ENCODE peak calls at places on chromosome 22, in five cellular contexts. Z is astrocyte of the cerebellum, Y is GM12865, P is HL-60, T is fibroblast of pulmonary artery. J is an unnamed sample.

GRCh38 chr22:44454113-44454769 is 43.8 kb downstream of the RTL6 start:
- DNase-seq in Z (no peak), Y (peak), P (no peak), T (no peak), J (no peak)

GRCh38 chr22:31271485-31271884 is 20.8 kb downstream of the PIK3IP1 start:
- DNase-seq in Z (no peak), Y (no peak), P (no peak), T (no peak), J (no peak)

GRCh38 chr22:17764036-17764435 is 10.2 kb downstream of the BID start:
- DNase-seq in Z (no peak), Y (no peak), P (no peak), T (no peak), J (no peak)

GRCh38 chr22:23245045-23245798 is 64.9 kb downstream of the BCR start:
- DNase-seq in Z (peak), Y (no peak), P (no peak), T (no peak), J (peak)

GRCh38 chr22:45008853-45009751 is 703 bp downstream of the PHF21B start:
- DNase-seq in Z (no peak), Y (no peak), P (no peak), T (no peak), J (no peak)

GRCh38 chr22:28899199-28899853 is 16.0 kb downstream of the ZNRF3 start:
- DNase-seq in Z (no peak), Y (peak), P (peak), T (no peak), J (no peak)

GRCh38 chr22:19303785-19304184 is 12.3 kb upstream of the CLTCL1 start:
- DNase-seq in Z (no peak), Y (no peak), P (no peak), T (no peak), J (no peak)

GRCh38 chr22:35597692-35598395 is 19.3 kb downstream of the MB start:
- DNase-seq in Z (no peak), Y (no peak), P (no peak), T (no peak), J (no peak)

GRCh38 chr22:44721206-44721605 is 19.2 kb downstream of the PRR5 start:
- DNase-seq in Z (no peak), Y (no peak), P (no peak), T (no peak), J (no peak)

GRCh38 chr22:31680764-31681624 is 19.0 kb upstream of the PISD start:
- DNase-seq in Z (peak), Y (no peak), P (peak), T (peak), J (peak)

GRCh38 chr22:30079952-30080533 is at the start of gene HORMAD2:
- DNase-seq in Z (peak), Y (peak), P (no peak), T (peak), J (no peak)

GRCh38 chr22:37686002-37686982 is at the start of gene NOL12:
- DNase-seq in Z (peak), Y (peak), P (peak), T (peak), J (peak)
- H3K4me3 ChIP-seq in Z (peak), Y (peak), P (peak), T (peak), J (peak)

DNA sequence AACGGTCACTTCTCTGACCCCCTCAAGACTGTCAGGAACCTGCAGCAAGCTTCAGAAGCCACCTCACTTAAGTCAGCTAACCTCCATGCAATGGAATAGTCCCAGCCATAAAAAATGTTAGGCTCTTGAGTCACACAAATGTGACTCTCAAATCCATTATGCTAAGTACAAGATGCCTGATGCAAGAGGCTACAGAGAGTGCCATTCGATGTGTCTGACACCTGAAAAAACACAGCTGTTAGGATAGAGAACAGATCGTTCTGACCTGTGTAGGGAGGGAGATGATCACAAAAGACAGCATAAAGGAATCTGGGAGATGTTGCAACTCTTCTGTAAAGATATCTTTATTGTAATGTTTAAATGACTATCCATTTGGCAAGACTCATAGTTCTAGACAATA is 712.4 kb downstream of the TBC1D22A start:
- DNase-seq in Z (no peak), Y (no peak), P (no peak), T (peak), J (no peak)
- H3K4me3 ChIP-seq in Z (no peak), Y (no peak), P (no peak), T (no peak), J (no peak)

GRCh38 chr22:26785942-26786341 is 128.6 kb downstream of the MIAT start:
- DNase-seq in Z (no peak), Y (peak), P (no peak), T (no peak), J (no peak)
- H3K4me3 ChIP-seq in Z (no peak), Y (no peak), P (no peak), T (no peak), J (no peak)

DNA sequence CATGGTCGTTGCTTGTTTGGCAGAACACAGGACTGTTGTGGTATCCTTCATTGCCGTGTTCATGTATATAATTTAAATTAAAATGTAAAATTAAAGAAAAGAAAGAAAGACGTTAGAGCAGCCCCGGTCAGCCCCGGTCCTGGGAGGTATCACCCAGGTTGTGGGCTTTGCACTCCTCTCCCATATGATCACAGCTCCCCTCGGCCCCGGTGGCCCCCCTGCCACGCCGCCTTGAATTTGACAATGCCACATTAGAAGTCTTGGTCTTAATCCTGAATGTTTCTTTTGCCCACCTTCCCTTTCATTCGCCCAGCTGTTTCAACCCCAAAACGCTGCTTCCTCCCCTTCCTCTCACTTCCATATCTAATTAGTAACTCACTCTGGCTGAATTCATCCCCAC is 11.4 kb downstream of the APOBEC3A start:
- DNase-seq in Z (no peak), Y (no peak), P (no peak), T (no peak), J (no peak)
- H3K4me3 ChIP-seq in Z (no peak), Y (no peak), P (no peak), T (no peak), J (no peak)

DNA sequence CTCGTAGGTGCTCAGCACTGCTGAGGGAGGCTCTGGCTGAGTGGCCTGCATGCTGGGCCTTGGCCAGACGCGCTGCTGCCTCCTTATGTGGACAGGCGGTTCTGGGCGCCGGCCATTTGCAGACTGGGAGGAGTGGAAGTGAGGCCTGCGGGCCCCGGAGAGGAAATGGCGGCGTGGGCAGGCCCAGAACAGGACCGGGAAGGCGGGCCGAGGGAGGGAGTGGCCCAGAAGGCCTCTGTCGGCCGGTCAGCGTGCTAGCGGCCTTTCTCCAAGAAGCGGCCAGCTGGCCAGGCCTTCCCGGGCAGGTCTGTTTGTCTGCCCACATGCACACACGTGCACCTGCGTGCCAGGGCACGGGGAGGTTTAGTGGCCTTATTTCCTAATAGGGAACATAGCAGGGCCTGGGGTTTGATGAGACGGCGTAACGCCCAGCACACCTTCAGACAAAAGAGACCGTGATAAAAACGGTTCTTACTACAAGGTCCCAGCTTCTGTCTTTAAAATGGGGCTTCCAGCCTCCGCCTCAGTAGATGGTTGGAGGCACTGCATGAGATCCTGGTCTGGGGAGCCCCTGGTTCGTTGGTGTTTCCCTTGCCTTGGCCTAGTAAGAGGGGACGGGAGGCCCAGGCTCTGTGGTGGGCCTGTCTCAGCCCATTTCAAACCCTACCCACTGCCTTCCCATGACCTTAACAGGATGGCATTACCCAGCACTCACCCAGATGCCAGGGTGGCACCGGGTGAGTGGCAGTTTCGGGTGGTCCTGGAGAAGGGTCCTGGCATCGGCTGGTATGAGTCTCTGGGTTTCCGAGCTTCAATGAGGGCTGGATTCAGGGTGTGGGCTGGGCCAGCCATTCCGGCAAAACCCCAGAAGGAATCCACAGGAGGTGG is 65.1 kb upstream of the PPARA start:
- DNase-seq in Z (peak), Y (no peak), P (no peak), T (no peak), J (peak)
- H3K4me3 ChIP-seq in Z (peak), Y (no peak), P (no peak), T (no peak), J (peak)

DNA sequence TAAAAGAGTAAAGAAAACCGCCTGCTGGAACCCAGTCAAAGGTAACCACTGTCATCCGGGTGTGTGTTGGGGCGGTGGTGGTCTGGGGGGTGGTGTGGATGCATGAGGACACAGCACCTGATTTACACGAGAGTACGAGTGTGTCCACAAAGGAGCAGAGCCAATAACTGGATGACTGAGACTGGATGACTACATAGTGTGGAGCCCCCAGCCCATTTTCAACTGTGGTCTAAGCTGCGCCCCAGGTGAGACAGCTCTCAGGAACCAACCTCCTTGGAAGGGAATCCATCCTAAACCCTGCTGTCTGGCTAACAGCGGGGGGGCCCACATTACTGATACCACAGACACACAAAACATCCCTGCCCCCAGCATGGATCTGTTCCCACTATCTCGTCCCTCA is 5.6 kb downstream of the CELSR1 start:
- DNase-seq in Z (no peak), Y (no peak), P (no peak), T (no peak), J (no peak)
- H3K4me3 ChIP-seq in Z (no peak), Y (no peak), P (no peak), T (no peak), J (no peak)

GRCh38 chr22:24894998-24895397 is 51.5 kb downstream of the LHFPL7 start:
- DNase-seq in Z (peak), Y (peak), P (peak), T (peak), J (no peak)
- H3K4me3 ChIP-seq in Z (no peak), Y (no peak), P (no peak), T (peak), J (no peak)

GRCh38 chr22:47716890-47717615 is 954.6 kb downstream of the TBC1D22A start:
- DNase-seq in Z (no peak), Y (no peak), P (no peak), T (no peak), J (no peak)
- H3K4me3 ChIP-seq in Z (no peak), Y (no peak), P (no peak), T (no peak), J (no peak)

J was measured in AG09309.